ENCODE peak calls at places on chromosomes 13 and 19, in eight cellular contexts. O, B, A, T, W, N, Y and U are unnamed samples.
A peak's percentile ranks its signal among the peaks of the same experiment; 100 is the strongest.

GRCh38 chr13:73406454-73406853 is 347.6 kb downstream of the KLF5 start:
- DNase-seq in O (no peak), B (no peak), A (no peak), T (no peak), W (no peak), N (no peak), Y (no peak), U (no peak)

GRCh38 chr13:80757694-80758093 is 416.8 kb upstream of the SPRY2 start:
- DNase-seq in O (no peak), B (no peak), A (no peak), T (no peak), W (no peak), N (no peak), Y (no peak), U (no peak)

GRCh38 chr19:4988770-4989251 is 19.9 kb downstream of the KDM4B start:
- DNase-seq in O (peak; percentile 66), B (no peak), A (peak; percentile 83), T (no peak), W (peak; percentile 48), N (peak; percentile 87), Y (no peak), U (peak; percentile 56)

GRCh38 chr13:65679240-65679639 is 1550.9 kb downstream of the PCDH9 start:
- DNase-seq in O (peak; percentile 69), B (no peak), A (peak; percentile 7), T (no peak), W (no peak), N (no peak), Y (no peak), U (no peak)

GRCh38 chr19:43848821-43849220 is 21.7 kb downstream of the ZNF283 start:
- DNase-seq in O (no peak), B (no peak), A (no peak), T (no peak), W (no peak), N (no peak), Y (no peak), U (no peak)

GRCh38 chr13:33262069-33262487 is 23.5 kb downstream of the STARD13 start:
- DNase-seq in O (no peak), B (no peak), A (no peak), T (peak; percentile 56), W (peak; percentile 39), N (peak; percentile 64), Y (no peak), U (no peak)

GRCh38 chr19:38786572-38787265 is 2.3 kb upstream of the LGALS7B start:
- DNase-seq in O (no peak), B (no peak), A (no peak), T (no peak), W (no peak), N (peak; percentile 39), Y (no peak), U (no peak)

GRCh38 chr19:1490311-1491113 is at the start of gene PCSK4:
- DNase-seq in O (peak; percentile 99), B (peak; percentile 97), A (peak; percentile 99), T (peak; percentile 99), W (peak; percentile 98), N (peak; percentile 99), Y (peak; percentile 99), U (peak; percentile 98)

GRCh38 chr19:41872775-41873647 is 4.1 kb upstream of the CD79A start:
- DNase-seq in O (peak; percentile 58), B (peak; percentile 80), A (peak; percentile 71), T (peak; percentile 89), W (peak; percentile 81), N (peak; percentile 83), Y (peak; percentile 92), U (no peak)

GRCh38 chr13:106755542-106755941 is 187.6 kb upstream of the ARGLU1 start:
- DNase-seq in O (no peak), B (no peak), A (no peak), T (no peak), W (no peak), N (no peak), Y (no peak), U (no peak)

DNA sequence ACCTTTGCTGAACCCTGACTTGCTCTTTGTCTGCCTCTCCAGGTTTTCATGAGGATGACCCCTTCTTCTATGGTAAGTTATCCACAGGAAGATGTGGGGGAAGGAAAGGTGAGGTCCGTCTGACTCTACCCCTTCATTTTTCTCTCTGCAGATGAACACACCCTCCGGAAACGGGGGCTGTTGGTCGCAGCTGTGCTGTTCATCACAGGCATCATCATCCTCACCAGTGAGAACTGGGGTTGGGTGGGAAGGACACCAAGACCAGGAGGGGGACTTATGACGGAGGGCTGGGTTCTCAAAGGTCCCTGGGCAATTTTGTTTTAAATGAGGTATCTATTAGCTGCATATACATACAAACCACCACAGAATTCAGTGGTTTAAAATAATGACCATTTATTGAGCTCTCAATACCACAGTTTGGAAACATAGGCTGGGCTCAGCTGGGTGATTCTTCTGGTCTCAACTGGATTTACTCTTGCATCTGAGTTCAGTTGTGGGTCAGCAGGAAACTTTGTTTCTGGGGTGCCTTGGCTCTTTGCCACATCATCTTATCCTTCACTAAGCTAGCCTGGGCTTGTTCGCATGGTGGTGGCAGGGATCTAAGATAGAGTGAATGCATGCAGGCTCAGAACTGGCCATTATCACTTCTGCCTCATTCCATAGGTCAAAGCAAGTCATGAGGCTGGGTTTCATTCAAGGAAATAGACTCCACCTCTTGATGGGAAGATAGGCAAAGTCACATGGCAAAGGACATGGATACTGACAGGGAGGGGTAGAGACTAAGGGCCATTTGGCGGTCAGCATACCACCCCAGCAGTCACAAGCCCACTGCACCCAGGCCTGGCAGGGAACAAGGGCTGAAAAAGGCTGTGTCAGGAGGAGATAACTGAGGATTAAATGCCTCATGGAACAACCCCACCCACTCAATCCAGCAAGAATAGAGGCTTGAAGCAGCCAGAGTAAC is 11.8 kb downstream of the FXYD5 start:
- DNase-seq in O (no peak), B (no peak), A (no peak), T (no peak), W (no peak), N (no peak), Y (peak; percentile 22), U (no peak)
- H3K4me3 ChIP-seq in O (no peak overlapping the region), B (no peak overlapping the region), A (no peak overlapping the region), T (no peak overlapping the region), W (no peak overlapping the region), N (no peak overlapping the region), Y (no peak overlapping the region), U (no peak overlapping the region)

DNA sequence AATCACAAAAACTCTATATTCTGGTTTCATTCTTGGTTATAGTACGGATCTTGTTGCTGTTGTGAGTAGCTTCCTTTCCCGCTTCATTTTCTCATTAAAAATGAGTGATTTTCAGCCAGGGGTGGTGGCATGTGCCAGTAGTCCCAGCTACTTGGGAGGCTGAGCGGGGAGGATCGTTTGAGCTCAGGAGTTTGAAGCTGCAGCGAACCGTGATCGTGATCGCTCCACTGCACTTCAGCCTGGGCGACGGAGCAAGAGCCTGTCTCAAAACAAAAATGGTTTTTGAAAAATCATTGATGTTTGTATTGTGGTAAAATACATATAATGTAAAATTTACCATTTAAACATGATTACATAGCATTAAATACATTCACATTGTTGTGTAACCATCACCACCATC is 71.6 kb upstream of the TM9SF2 start:
- DNase-seq in O (no peak), B (no peak), A (no peak), T (no peak), W (no peak), N (no peak), Y (no peak), U (peak; percentile 54)
- H3K4me3 ChIP-seq in O (no peak overlapping the region), B (no peak overlapping the region), A (no peak overlapping the region), T (no peak overlapping the region), W (no peak overlapping the region), N (no peak overlapping the region), Y (no peak overlapping the region), U (no peak overlapping the region)

GRCh38 chr19:35903550-35904179 is 1.3 kb downstream of the HCST start:
- DNase-seq in O (peak; percentile 54), B (peak; percentile 90), A (peak; percentile 73), T (peak; percentile 69), W (peak; percentile 85), N (peak; percentile 94), Y (peak; percentile 94), U (peak; percentile 83)
- H3K4me3 ChIP-seq in O (peak overlapping the region; percentile 41), B (peak overlapping the region; percentile 58), A (no peak overlapping the region), T (peak overlapping the region; percentile 43), W (peak overlapping the region; percentile 54), N (no peak overlapping the region), Y (peak overlapping the region; percentile 84), U (no peak overlapping the region)

DNA sequence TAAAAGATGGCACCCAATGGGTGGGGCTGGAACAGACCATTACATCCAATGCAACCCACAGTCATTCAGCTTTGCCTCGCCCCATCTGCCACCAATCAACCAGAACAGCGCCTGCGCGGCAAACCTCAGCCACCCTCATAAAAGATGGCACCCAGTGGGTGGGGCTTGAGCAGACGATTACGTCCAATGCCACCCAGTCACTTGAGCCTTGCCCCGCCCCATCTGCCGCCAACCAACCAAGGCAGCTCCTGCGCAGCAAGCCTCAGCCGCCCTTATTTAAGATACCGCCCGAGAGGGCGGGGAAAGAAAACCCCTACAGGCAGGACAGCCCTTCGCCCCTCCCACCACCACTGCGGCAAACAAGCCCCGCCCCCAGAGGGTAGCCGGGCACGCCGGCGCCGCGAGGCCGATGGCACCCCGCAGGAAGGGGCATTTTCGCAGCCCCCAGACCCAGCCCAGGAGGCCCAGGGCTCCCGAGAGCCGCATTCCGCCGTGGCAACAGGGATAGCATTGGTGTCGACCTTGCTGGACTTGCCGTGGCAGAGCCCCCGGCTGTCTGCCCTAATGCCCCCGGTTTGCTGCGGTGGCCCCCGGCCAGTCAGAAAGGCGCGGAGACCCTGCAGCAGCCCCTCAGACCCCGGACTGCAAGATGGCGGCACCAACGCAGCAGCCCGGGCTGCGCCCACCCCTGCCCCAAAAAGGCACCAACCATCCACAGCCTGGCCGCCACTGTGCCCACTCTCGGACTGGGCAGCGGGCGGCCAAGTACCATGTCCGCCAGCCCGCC is 668 bp downstream of the PEG3 start:
- DNase-seq in O (peak; percentile 72), B (no peak), A (peak; percentile 96), T (peak; percentile 53), W (peak; percentile 86), N (peak; percentile 98), Y (peak; percentile 88), U (peak; percentile 89)
- H3K4me3 ChIP-seq in O (no peak overlapping the region), B (no peak overlapping the region), A (no peak overlapping the region), T (peak overlapping the region; percentile 27), W (peak overlapping the region; percentile 6), N (peak overlapping the region; percentile 60), Y (peak overlapping the region; percentile 36), U (peak overlapping the region; percentile 18)

DNA sequence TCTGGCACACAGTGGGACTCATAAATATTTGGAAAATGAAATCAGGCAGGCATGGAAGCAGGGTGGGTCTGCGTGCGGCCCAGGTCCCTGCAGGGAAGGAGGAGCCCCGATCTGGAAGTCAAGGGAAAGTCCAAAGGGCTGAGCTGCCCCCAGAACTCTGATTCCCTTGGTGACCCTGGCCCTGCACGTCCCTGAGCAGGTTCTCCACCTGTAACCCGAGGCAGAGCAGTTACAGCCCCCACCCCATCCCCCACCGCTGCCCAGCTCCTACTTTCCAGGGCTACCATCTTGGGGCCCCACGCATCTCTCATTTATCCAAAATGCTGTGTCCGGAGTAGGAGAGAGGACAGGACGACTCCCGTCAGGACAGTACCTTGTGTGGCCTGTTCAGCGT is 2.1 kb downstream of the PLEKHF1 start:
- DNase-seq in O (no peak), B (no peak), A (no peak), T (no peak), W (no peak), N (no peak), Y (peak; percentile 52), U (no peak)
- H3K4me3 ChIP-seq in O (no peak overlapping the region), B (peak overlapping the region; percentile 90), A (no peak overlapping the region), T (peak overlapping the region; percentile 87), W (no peak overlapping the region), N (peak overlapping the region; percentile 60), Y (peak overlapping the region; percentile 91), U (no peak overlapping the region)